ENCODE peak calls at places on chromosomes 11 and 22, in nine cellular contexts. One of them, this sample, is unnamed.
A peak's percentile ranks its signal among the peaks of the same experiment; 100 is the strongest.

GRCh38 chr11:1297011-1297575 is 12.3 kb downstream of the TOLLIP start:
- DNase-seq in GM13977: no peak
- DNase-seq in body of pancreas: peak; percentile 15
- DNase-seq in gastrocnemius medialis: peak; percentile 49
- DNase-seq in kidney: peak; percentile 52
- DNase-seq in cardiac fibroblast: no peak
- DNase-seq in lower leg skin: peak; percentile 73
- DNase-seq in progenitor cell of endocrine pancreas: no peak
- DNase-seq in RWPE1: no peak
- DNase-seq in this sample: no peak

GRCh38 chr11:62449451-62449851 is 30.6 kb downstream of the SCGB1A1 start:
- DNase-seq in progenitor cell of endocrine pancreas: no peak
- DNase-seq in kidney: no peak
- DNase-seq in RWPE1: peak; percentile 41
- DNase-seq in body of pancreas: peak; percentile 20
- DNase-seq in GM13977: no peak
- DNase-seq in cardiac fibroblast: no peak
- DNase-seq in gastrocnemius medialis: no peak
- DNase-seq in lower leg skin: no peak
- DNase-seq in this sample: no peak

GRCh38 chr11:108873305-108873704 is 208.4 kb downstream of the DDX10 start:
- DNase-seq in kidney: no peak
- DNase-seq in gastrocnemius medialis: no peak
- DNase-seq in body of pancreas: no peak
- DNase-seq in RWPE1: no peak
- DNase-seq in lower leg skin: no peak
- DNase-seq in GM13977: no peak
- DNase-seq in cardiac fibroblast: peak; percentile 72
- DNase-seq in progenitor cell of endocrine pancreas: no peak
- DNase-seq in this sample: no peak

GRCh38 chr22:17348464-17349103 is 20.7 kb upstream of the CECR2 start:
- DNase-seq in cardiac fibroblast: no peak
- DNase-seq in body of pancreas: no peak
- DNase-seq in GM13977: no peak
- DNase-seq in gastrocnemius medialis: no peak
- DNase-seq in progenitor cell of endocrine pancreas: no peak
- DNase-seq in lower leg skin: no peak
- DNase-seq in kidney: no peak
- DNase-seq in RWPE1: no peak
- DNase-seq in this sample: no peak

GRCh38 chr11:79438631-79439429 is 2.0 kb downstream of the TENM4 start:
- DNase-seq in body of pancreas: no peak
- DNase-seq in GM13977: peak; percentile 51
- DNase-seq in gastrocnemius medialis: no peak
- DNase-seq in kidney: no peak
- DNase-seq in progenitor cell of endocrine pancreas: no peak
- DNase-seq in lower leg skin: peak; percentile 90
- DNase-seq in cardiac fibroblast: peak; percentile 38
- DNase-seq in RWPE1: peak; percentile 60
- DNase-seq in this sample: peak; percentile 22

GRCh38 chr11:44518968-44519550 is 46.4 kb upstream of the CD82 start:
- DNase-seq in kidney: no peak
- DNase-seq in cardiac fibroblast: no peak
- DNase-seq in body of pancreas: no peak
- DNase-seq in lower leg skin: no peak
- DNase-seq in progenitor cell of endocrine pancreas: no peak
- DNase-seq in RWPE1: no peak
- DNase-seq in gastrocnemius medialis: no peak
- DNase-seq in GM13977: no peak
- DNase-seq in this sample: no peak

GRCh38 chr11:64428685-64429084 is 69.7 kb downstream of the RPS6KA4 start:
- DNase-seq in gastrocnemius medialis: no peak
- DNase-seq in lower leg skin: no peak
- DNase-seq in cardiac fibroblast: no peak
- DNase-seq in progenitor cell of endocrine pancreas: no peak
- DNase-seq in RWPE1: no peak
- DNase-seq in body of pancreas: no peak
- DNase-seq in GM13977: no peak
- DNase-seq in kidney: peak; percentile 26
- DNase-seq in this sample: peak; percentile 27

GRCh38 chr22:36548606-36549005 is 19.6 kb upstream of the EIF3D start:
- DNase-seq in gastrocnemius medialis: no peak
- DNase-seq in GM13977: no peak
- DNase-seq in cardiac fibroblast: no peak
- DNase-seq in progenitor cell of endocrine pancreas: no peak
- DNase-seq in lower leg skin: no peak
- DNase-seq in kidney: no peak
- DNase-seq in RWPE1: no peak
- DNase-seq in body of pancreas: no peak
- DNase-seq in this sample: no peak

GRCh38 chr11:97454988-97455387 is 1065.2 kb downstream of the JRKL start:
- DNase-seq in progenitor cell of endocrine pancreas: no peak
- DNase-seq in lower leg skin: no peak
- DNase-seq in RWPE1: no peak
- DNase-seq in gastrocnemius medialis: no peak
- DNase-seq in kidney: no peak
- DNase-seq in cardiac fibroblast: peak; percentile 72
- DNase-seq in body of pancreas: no peak
- DNase-seq in GM13977: no peak
- DNase-seq in this sample: no peak

GRCh38 chr22:27820896-27821866 is 19.6 kb upstream of the MN1 start:
- DNase-seq in body of pancreas: no peak
- DNase-seq in lower leg skin: no peak
- DNase-seq in RWPE1: no peak
- DNase-seq in kidney: no peak
- DNase-seq in gastrocnemius medialis: no peak
- DNase-seq in cardiac fibroblast: no peak
- DNase-seq in progenitor cell of endocrine pancreas: no peak
- DNase-seq in GM13977: no peak
- DNase-seq in this sample: no peak

GRCh38 chr22:27827586-27828213 is 26.1 kb upstream of the MN1 start:
- DNase-seq in body of pancreas: no peak
- DNase-seq in kidney: peak; percentile 25
- DNase-seq in lower leg skin: no peak
- DNase-seq in gastrocnemius medialis: peak; percentile 39
- DNase-seq in RWPE1: no peak
- DNase-seq in progenitor cell of endocrine pancreas: no peak
- DNase-seq in cardiac fibroblast: no peak
- DNase-seq in GM13977: no peak
- DNase-seq in this sample: no peak

GRCh38 chr22:27828214-27828587 is 26.6 kb upstream of the MN1 start:
- DNase-seq in progenitor cell of endocrine pancreas: no peak
- DNase-seq in body of pancreas: no peak
- DNase-seq in cardiac fibroblast: no peak
- DNase-seq in gastrocnemius medialis: no peak
- DNase-seq in lower leg skin: no peak
- DNase-seq in RWPE1: no peak
- DNase-seq in kidney: peak; percentile 15
- DNase-seq in GM13977: no peak
- DNase-seq in this sample: no peak

GRCh38 chr22:27823221-27823620 is 21.7 kb upstream of the MN1 start:
- DNase-seq in body of pancreas: no peak
- DNase-seq in lower leg skin: no peak
- DNase-seq in kidney: no peak
- DNase-seq in progenitor cell of endocrine pancreas: no peak
- DNase-seq in GM13977: no peak
- DNase-seq in gastrocnemius medialis: no peak
- DNase-seq in cardiac fibroblast: no peak
- DNase-seq in RWPE1: no peak
- DNase-seq in this sample: no peak

DNA sequence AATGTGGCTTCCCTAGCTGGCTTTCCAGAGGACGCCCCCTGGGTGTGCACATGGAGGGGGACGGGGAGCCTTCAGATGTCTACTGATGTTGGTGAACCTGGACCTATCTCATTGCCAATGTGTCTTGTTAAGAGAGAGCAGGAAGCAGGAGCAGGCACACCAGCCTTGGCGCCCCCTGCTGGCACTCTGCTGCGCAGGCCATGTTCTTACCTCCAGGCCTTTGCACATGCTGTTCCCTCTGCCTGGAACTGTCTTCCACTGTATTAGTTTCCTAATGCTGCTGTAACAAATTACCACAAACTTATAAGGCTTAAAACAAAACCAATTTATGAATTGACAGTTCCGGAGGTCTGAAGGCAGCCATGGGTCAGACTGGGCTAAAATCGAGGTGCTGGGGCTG is 23.6 kb upstream of the MN1 start:
- DNase-seq in cardiac fibroblast: peak; percentile 20
- DNase-seq in progenitor cell of endocrine pancreas: no peak
- DNase-seq in GM13977: no peak
- DNase-seq in body of pancreas: no peak
- DNase-seq in RWPE1: no peak
- DNase-seq in lower leg skin: no peak
- DNase-seq in kidney: no peak
- DNase-seq in gastrocnemius medialis: no peak
- DNase-seq in this sample: no peak
- TF ChIP-seq CTCF in cardiac fibroblast: peak; percentile 44
- TF ChIP-seq CTCF in progenitor cell of endocrine pancreas: peak; percentile 37
- TF ChIP-seq CTCF in GM13977: peak; percentile 36
- TF ChIP-seq CTCF in body of pancreas: no peak
- TF ChIP-seq CTCF in RWPE1: no peak
- TF ChIP-seq CTCF in lower leg skin: no peak
- TF ChIP-seq CTCF in kidney: no peak
- TF ChIP-seq CTCF in gastrocnemius medialis: no peak
- TF ChIP-seq CTCF in this sample: peak; percentile 31

DNA sequence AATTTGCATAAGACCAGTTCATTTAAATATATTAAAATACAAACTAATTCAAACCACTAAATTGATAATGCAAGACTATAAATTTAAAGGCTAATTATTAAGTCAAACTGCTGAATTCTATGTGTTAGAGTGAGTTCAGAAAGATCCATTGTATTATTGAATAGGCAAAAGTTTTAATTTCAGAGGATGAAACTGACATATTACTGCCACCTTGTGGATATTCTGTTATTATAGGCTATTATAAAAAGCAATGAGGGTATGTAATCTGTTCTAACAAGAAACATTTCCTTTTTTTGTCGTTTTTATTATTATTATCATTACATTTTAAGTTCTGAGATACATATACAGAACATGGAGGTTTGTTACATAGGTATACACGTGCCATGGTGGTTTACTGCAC is 20.9 kb upstream of the NAALAD2 start:
- DNase-seq in progenitor cell of endocrine pancreas: no peak
- DNase-seq in GM13977: no peak
- DNase-seq in RWPE1: no peak
- DNase-seq in lower leg skin: no peak
- DNase-seq in gastrocnemius medialis: no peak
- DNase-seq in kidney: no peak
- DNase-seq in body of pancreas: no peak
- DNase-seq in cardiac fibroblast: peak; percentile 18
- DNase-seq in this sample: no peak
- TF ChIP-seq CTCF in progenitor cell of endocrine pancreas: peak; percentile 63
- TF ChIP-seq CTCF in GM13977: peak; percentile 25
- TF ChIP-seq CTCF in RWPE1: peak; percentile 28
- TF ChIP-seq CTCF in lower leg skin: no peak
- TF ChIP-seq CTCF in gastrocnemius medialis: no peak
- TF ChIP-seq CTCF in kidney: no peak
- TF ChIP-seq CTCF in body of pancreas: no peak
- TF ChIP-seq CTCF in cardiac fibroblast: peak; percentile 16
- TF ChIP-seq CTCF in this sample: peak; percentile 42

GRCh38 chr22:27993201-27993635 is 74.2 kb upstream of the PITPNB start:
- DNase-seq in kidney: peak; percentile 67
- DNase-seq in RWPE1: no peak
- DNase-seq in cardiac fibroblast: no peak
- DNase-seq in lower leg skin: peak; percentile 75
- DNase-seq in GM13977: no peak
- DNase-seq in progenitor cell of endocrine pancreas: no peak
- DNase-seq in gastrocnemius medialis: no peak
- DNase-seq in body of pancreas: no peak
- DNase-seq in this sample: no peak
- TF ChIP-seq CTCF in kidney: no peak
- TF ChIP-seq CTCF in RWPE1: no peak
- TF ChIP-seq CTCF in cardiac fibroblast: no peak
- TF ChIP-seq CTCF in lower leg skin: no peak
- TF ChIP-seq CTCF in GM13977: no peak
- TF ChIP-seq CTCF in progenitor cell of endocrine pancreas: no peak
- TF ChIP-seq CTCF in gastrocnemius medialis: no peak
- TF ChIP-seq CTCF in body of pancreas: no peak
- TF ChIP-seq CTCF in this sample: no peak

GRCh38 chr11:4932751-4933150 is 8.6 kb upstream of the OR51G1 start:
- DNase-seq in lower leg skin: no peak
- DNase-seq in gastrocnemius medialis: no peak
- DNase-seq in body of pancreas: no peak
- DNase-seq in RWPE1: no peak
- DNase-seq in GM13977: no peak
- DNase-seq in kidney: no peak
- DNase-seq in cardiac fibroblast: no peak
- DNase-seq in progenitor cell of endocrine pancreas: no peak
- DNase-seq in this sample: no peak
- TF ChIP-seq CTCF in lower leg skin: no peak
- TF ChIP-seq CTCF in gastrocnemius medialis: no peak
- TF ChIP-seq CTCF in body of pancreas: no peak
- TF ChIP-seq CTCF in RWPE1: no peak
- TF ChIP-seq CTCF in GM13977: no peak
- TF ChIP-seq CTCF in kidney: no peak
- TF ChIP-seq CTCF in cardiac fibroblast: no peak
- TF ChIP-seq CTCF in progenitor cell of endocrine pancreas: no peak
- TF ChIP-seq CTCF in this sample: no peak

DNA sequence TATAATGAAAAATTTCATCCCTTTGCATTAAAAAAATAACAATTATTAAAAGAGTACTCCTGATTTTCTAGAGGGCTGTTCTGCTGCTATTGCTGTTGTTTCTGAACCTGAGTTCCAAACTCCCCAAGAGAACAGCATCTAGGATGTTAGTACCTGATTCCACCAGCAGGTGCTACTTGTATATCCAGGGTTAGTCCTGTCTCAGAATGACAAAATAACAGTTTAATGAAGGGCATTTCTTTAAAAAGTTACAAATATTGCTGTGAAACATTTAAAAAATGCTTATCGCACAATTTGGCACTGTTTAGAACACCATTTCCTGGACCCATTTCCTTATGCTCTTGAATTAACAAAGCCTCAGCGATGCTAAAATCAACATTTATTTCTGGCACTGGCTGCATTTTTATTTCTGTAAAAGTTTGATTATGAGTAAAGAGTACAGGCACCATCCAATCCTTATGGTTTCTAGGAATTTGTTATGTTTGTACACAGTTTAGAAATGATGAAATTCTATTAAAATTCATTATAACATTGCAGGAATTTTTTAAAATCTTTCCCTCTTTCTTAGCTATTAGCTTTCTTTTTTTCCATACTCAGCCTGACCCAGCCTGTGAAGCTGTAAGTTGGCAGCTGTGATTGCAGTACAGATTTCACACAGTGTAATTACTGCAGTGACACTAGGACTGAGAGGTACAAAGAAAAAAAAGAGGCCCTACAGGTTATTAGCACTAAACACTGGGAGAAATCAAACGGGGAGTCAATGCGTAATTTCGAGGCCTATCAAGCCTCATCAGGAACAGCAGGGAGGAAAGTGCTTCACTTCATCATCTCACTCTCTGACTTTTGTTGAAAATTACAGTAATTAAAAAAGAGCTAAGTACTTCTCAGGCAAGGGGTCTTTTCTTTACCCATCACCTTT is 208.8 kb downstream of the DCDC1 start:
- DNase-seq in progenitor cell of endocrine pancreas: no peak
- DNase-seq in RWPE1: no peak
- DNase-seq in gastrocnemius medialis: no peak
- DNase-seq in cardiac fibroblast: peak; percentile 2
- DNase-seq in lower leg skin: no peak
- DNase-seq in GM13977: no peak
- DNase-seq in kidney: no peak
- DNase-seq in body of pancreas: no peak
- DNase-seq in this sample: no peak
- TF ChIP-seq CTCF in progenitor cell of endocrine pancreas: peak; percentile 55
- TF ChIP-seq CTCF in RWPE1: no peak
- TF ChIP-seq CTCF in gastrocnemius medialis: no peak
- TF ChIP-seq CTCF in cardiac fibroblast: peak; percentile 38
- TF ChIP-seq CTCF in lower leg skin: no peak
- TF ChIP-seq CTCF in GM13977: peak; percentile 25
- TF ChIP-seq CTCF in kidney: peak; percentile 5
- TF ChIP-seq CTCF in body of pancreas: no peak
- TF ChIP-seq CTCF in this sample: peak; percentile 52

This sample was measured in nephron progenitor cell.